ENCODE peak calls at places on chromosomes 4 and X, in seven cellular contexts. Y is K562, A is lower lobe of right lung, H is breast epithelium, R is pancreas, G is GM23338, P is epithelial cell of esophagus. S is an unnamed sample.

GRCh38 chr4:38667005-38667771 is 3.2 kb downstream of the KLF3 start:
- DNase-seq in G (peak; percentile 97), Y (peak; percentile 96), R (peak; percentile 85), P (peak; percentile 99), H (no peak), A (peak; percentile 64), S (peak; percentile 75)

GRCh38 chrX:12894074-12894691 is 12.2 kb upstream of the TLR8 start:
- DNase-seq in H (no peak), Y (peak; percentile 57), G (peak; percentile 38), P (peak; percentile 24), R (no peak), A (peak; percentile 55), S (peak; percentile 42)

GRCh38 chr4:109432676-109433075 is 939 bp upstream of the SEC24B start:
- DNase-seq in R (no peak), Y (peak; percentile 29), G (no peak), H (no peak), A (no peak), P (peak; percentile 84), S (no peak)

GRCh38 chrX:109362101-109362500 is 119.8 kb downstream of the GUCY2F start:
- DNase-seq in G (no peak), Y (no peak), A (no peak), H (no peak), R (no peak), P (peak; percentile 39), S (no peak)

GRCh38 chrX:314781-315595 is 3.6 kb downstream of the GTPBP6 start:
- DNase-seq in P (no peak), G (no peak), H (peak; percentile 40), R (no peak), A (peak; percentile 48), Y (no peak), S (no peak)

GRCh38 chr4:189124149-189124758 is 816.4 kb upstream of the FRG1 start:
- DNase-seq in H (no peak), A (no peak), G (peak; percentile 65), R (no peak), P (peak; percentile 59), Y (no peak), S (peak; percentile 36)

GRCh38 chr4:153507679-153508073 is 41.5 kb downstream of the TMEM131L start:
- DNase-seq in P (peak; percentile 86), G (no peak), R (peak; percentile 64), Y (no peak), A (no peak), H (peak; percentile 61), S (no peak)

GRCh38 chrX:15853586-15854079 is 980 bp downstream of the AP1S2 start:
- DNase-seq in G (no peak), R (no peak), H (no peak), A (no peak), P (no peak), Y (peak; percentile 26), S (no peak)

GRCh38 chrX:12686324-12686723 is 104.9 kb upstream of the PRPS2 start:
- DNase-seq in H (no peak), R (no peak), P (peak; percentile 4), Y (no peak), G (no peak), A (no peak), S (no peak)

GRCh38 chr4:27861381-27861787 is 1000.7 kb downstream of the STIM2 start:
- DNase-seq in P (peak; percentile 83), R (peak; percentile 11), A (no peak), Y (no peak), H (no peak), G (peak; percentile 89), S (peak; percentile 6)

GRCh38 chrX:1412551-1413161 is 20.7 kb upstream of the SLC25A6 start:
- DNase-seq in Y (no peak), G (no peak), P (no peak), H (peak; percentile 41), A (peak; percentile 30), R (no peak), S (no peak)

DNA sequence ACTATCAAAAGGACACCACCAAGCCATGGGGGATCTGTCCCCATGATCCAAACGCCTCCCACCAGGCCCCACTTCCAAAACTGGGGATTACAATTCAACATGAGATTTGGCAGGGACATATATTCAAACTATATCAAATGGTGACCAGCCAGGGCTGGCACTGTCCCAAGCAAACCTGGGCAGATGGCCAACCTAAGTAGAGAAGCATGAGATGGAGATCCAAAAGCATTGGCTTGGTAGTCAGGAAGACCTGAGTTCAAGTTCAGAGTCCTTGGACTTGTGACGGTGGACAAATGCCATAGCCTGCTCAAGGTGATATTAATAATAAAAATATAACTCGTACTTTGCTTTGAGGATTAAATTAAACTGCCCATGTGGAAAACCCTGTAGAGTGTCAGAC is 79.2 kb upstream of the HS3ST1 start:
- DNase-seq in H (no peak), P (no peak), R (no peak), A (no peak), Y (no peak), G (no peak), S (no peak)
- H3K4me3 ChIP-seq in H (no peak overlapping the region), P (no peak overlapping the region), R (no peak overlapping the region), A (no peak overlapping the region), Y (no peak overlapping the region), G (no peak overlapping the region), S (no peak overlapping the region)

DNA sequence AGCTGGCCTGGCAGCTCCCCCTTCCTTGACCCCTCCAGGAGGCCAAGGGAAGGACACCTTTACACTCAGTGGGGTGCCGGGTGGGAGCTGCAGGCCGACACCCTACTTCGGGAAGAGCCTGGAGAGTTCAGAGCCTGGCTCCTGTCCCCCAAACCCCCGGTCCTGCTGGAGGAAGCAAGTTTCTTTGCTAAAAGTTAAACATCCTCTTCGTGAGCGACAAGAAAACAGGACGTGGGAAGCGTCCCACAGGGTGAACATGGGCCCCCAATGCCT is 2.3 kb upstream of the FTSJ1 start:
- DNase-seq in P (no peak), R (no peak), H (no peak), A (no peak), Y (no peak), G (no peak), S (no peak)
- H3K4me3 ChIP-seq in P (no peak overlapping the region), R (no peak overlapping the region), H (no peak overlapping the region), A (no peak overlapping the region), Y (no peak overlapping the region), G (no peak overlapping the region), S (no peak overlapping the region)

DNA sequence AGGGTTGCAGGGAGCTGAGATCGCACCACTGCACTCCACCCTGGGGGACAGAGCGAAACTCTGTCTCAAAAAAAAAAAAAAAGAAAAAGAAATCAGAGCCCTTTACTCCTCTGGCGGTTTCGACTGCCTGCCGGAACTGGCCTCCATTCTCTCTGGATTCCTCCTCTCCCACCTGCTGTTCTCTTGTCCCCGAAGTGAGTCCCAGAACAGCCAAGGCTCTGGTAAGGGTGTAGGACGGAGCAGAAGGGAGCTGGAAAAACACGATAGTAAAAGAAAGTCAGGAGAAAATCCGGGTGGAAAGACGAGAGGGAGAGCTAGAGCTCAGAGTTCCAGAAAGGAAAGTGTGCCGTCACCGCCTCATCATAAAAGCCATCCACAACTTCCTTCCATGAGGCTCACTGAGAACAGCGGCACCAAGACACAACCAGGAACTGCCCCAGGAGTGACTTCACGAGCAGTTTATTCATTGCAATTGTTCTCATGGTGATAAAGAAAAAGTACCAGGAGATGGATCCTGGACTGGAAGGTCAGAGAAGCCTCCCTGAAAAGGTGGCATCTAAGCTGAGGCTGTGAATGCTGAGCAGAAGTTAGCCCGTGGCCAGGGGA is 12.3 kb downstream of the TLR3 start:
- DNase-seq in H (no peak), R (no peak), Y (no peak), P (no peak), G (peak; percentile 79), A (no peak), S (peak; percentile 69)
- H3K4me3 ChIP-seq in H (no peak overlapping the region), R (no peak overlapping the region), Y (no peak overlapping the region), P (no peak overlapping the region), G (no peak overlapping the region), A (no peak overlapping the region), S (peak overlapping the region; percentile 17)

GRCh38 chr4:4990857-4991540 is 28.3 kb downstream of the CYTL1 start:
- DNase-seq in A (no peak), H (no peak), R (peak; percentile 26), P (no peak), Y (peak; percentile 44), G (no peak), S (no peak)
- H3K4me3 ChIP-seq in A (no peak overlapping the region), H (no peak overlapping the region), R (no peak overlapping the region), P (no peak overlapping the region), Y (no peak overlapping the region), G (no peak overlapping the region), S (no peak overlapping the region)

DNA sequence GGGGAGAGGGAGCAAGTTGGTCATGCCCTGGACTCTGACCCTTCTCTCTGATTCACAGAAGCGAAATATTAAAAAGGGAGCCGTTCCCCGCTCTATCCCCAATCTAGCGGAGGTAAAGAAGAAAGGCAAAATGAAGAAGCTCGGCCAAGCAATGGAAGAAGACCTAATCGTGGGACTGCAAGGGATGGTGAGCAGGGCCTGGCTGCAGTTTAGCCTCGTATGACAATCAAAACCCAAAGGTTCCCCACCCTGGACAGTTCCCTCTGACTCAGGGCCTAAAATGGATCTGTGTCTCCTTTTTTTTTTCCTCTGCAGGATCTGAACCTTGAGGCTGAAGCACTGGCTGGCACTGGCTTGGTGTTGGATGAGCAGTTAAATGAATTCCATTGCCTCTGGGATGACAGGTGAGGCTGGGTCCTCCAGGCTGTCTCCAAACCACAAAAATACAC is 970 bp downstream of the HDAC6 start:
- DNase-seq in P (no peak), R (no peak), G (no peak), H (no peak), Y (no peak), A (no peak), S (no peak)
- H3K4me3 ChIP-seq in P (peak overlapping the region; percentile 67), R (peak overlapping the region; percentile 21), G (peak overlapping the region; percentile 62), H (peak overlapping the region; percentile 54), Y (peak overlapping the region; percentile 69), A (peak overlapping the region; percentile 56), S (peak overlapping the region; percentile 59)